ENCODE peak calls at places on chromosomes 16 and 17, in five cellular contexts. J is neuronal stem cell, K is PC-9, C is hepatocyte, Q is mesenchymal stem cell. R is an unnamed sample. For H3K4me1, the result is how much of the 10 kb centered on the place peaks cover.

GRCh38 chr17:72719582-72720493 is 372.6 kb downstream of the SLC39A11 start:
- DNase-seq in J (no peak), K (no peak), C (no peak), Q (peak), R (peak)

GRCh38 chr16:52366997-52367396 is 179.9 kb downstream of the TOX3 start:
- DNase-seq in J (no peak), K (no peak), C (no peak), Q (no peak), R (no peak)

GRCh38 chr17:15931394-15931793 is 13.5 kb upstream of the ADORA2B start:
- DNase-seq in J (no peak), K (peak), C (no peak), Q (no peak), R (no peak)

GRCh38 chr16:48632137-48632774 is 22.3 kb upstream of the N4BP1 start:
- DNase-seq in J (no peak), K (no peak), C (peak), Q (no peak), R (no peak)

GRCh38 chr17:36149296-36149820 is 27.1 kb downstream of the TBC1D3B start:
- DNase-seq in J (no peak), K (no peak), C (peak), Q (peak), R (peak)

GRCh38 chr17:75370288-75370687 is 35.2 kb downstream of the GRB2 start:
- DNase-seq in J (no peak), K (no peak), C (no peak), Q (no peak), R (no peak)

GRCh38 chr17:43543300-43543699 is 2.8 kb downstream of the ETV4 start:
- DNase-seq in J (no peak), K (no peak), C (no peak), Q (no peak), R (peak)

GRCh38 chr17:77798481-77798880 is 160.0 kb upstream of the TNRC6C start:
- DNase-seq in J (no peak), K (no peak), C (no peak), Q (no peak), R (no peak)

GRCh38 chr16:71247478-71247877 is 17.0 kb upstream of the HYDIN start:
- DNase-seq in J (no peak), K (no peak), C (no peak), Q (no peak), R (no peak)

GRCh38 chr16:23679274-23679985 is 741 bp downstream of the PLK1 start:
- DNase-seq in J (peak), K (peak), C (peak), Q (peak), R (peak)

GRCh38 chr16:10870137-10870776 is 6.7 kb upstream of the CIITA start:
- DNase-seq in J (no peak), K (no peak), C (no peak), Q (no peak), R (no peak)

GRCh38 chr17:13030459-13031305 is 12.9 kb upstream of the ELAC2 start:
- DNase-seq in J (peak), K (no peak), C (peak), Q (peak), R (peak)

GRCh38 chr16:21083729-21084268 is 66.8 kb downstream of the DNAH3 start:
- DNase-seq in J (peak), K (peak), C (peak), Q (peak), R (peak)

GRCh38 chr16:2514333-2515179 is 804 bp downstream of the ATP6V0C start:
- DNase-seq in J (no peak), K (no peak), C (peak), Q (no peak), R (peak)

GRCh38 chr16:18931756-18932155 is 5.5 kb upstream of the SMG1 start:
- DNase-seq in J (no peak), K (no peak), C (no peak), Q (no peak), R (peak)

GRCh38 chr16:69840975-69841374 is 78.8 kb downstream of the WWP2 start:
- DNase-seq in J (no peak), K (no peak), C (no peak), Q (no peak), R (peak)

GRCh38 chr16:27699540-27699939 is 149.6 kb downstream of the KATNIP start:
- DNase-seq in J (no peak), K (no peak), C (no peak), Q (no peak), R (no peak)

GRCh38 chr17:67376509-67376891 is 581 bp upstream of the PITPNC1 start:
- DNase-seq in J (no peak), K (no peak), C (peak), Q (peak), R (no peak)

GRCh38 chr17:77501101-77501566 is 360.4 kb downstream of the SEC14L1 start:
- DNase-seq in J (no peak), K (no peak), C (peak), Q (no peak), R (peak)

GRCh38 chr17:50221500-50222480 is 20.4 kb upstream of the COL1A1 start:
- DNase-seq in J (no peak), K (no peak), C (peak), Q (peak), R (peak)

GRCh38 chr16:81180578-81180977 is 57.9 kb upstream of the BCO1 start:
- DNase-seq in J (no peak), K (no peak), C (no peak), Q (no peak), R (peak)

GRCh38 chr17:258906-259305 is 77.5 kb upstream of the DOC2B start:
- DNase-seq in J (no peak), K (no peak), C (no peak), Q (no peak), R (peak)

GRCh38 chr16:26005336-26005735 is 313.6 kb downstream of the HS3ST4 start:
- DNase-seq in J (no peak), K (no peak), C (no peak), Q (no peak), R (no peak)

GRCh38 chr16:907819-908218 is 63.0 kb downstream of the LMF1 start:
- DNase-seq in J (no peak), K (no peak), C (no peak), Q (no peak), R (no peak)

GRCh38 chr17:18362509-18363020 is 785 bp downstream of the SHMT1 start:
- DNase-seq in J (peak), K (peak), C (peak), Q (peak), R (peak)

GRCh38 chr17:17900615-17901520 is 64.1 kb upstream of the SREBF1 start:
- DNase-seq in J (no peak), K (peak), C (peak), Q (peak), R (peak)

GRCh38 chr17:51640108-51640622 is 379.8 kb downstream of the UTP18 start:
- DNase-seq in J (no peak), K (peak), C (no peak), Q (no peak), R (no peak)

GRCh38 chr16:27430923-27431484 is 29.0 kb downstream of the IL21R start:
- DNase-seq in J (no peak), K (no peak), C (no peak), Q (peak), R (no peak)

GRCh38 chr16:179431-179830 is 828 bp upstream of the HBQ1 start:
- DNase-seq in J (no peak), K (no peak), C (no peak), Q (no peak), R (peak)

GRCh38 chr17:30476726-30477082 is 504 bp upstream of the GOSR1 start:
- DNase-seq in J (peak), K (no peak), C (peak), Q (no peak), R (peak)

GRCh38 chr16:53041196-53041977 is 11.3 kb downstream of the CHD9NB start:
- DNase-seq in J (no peak), K (peak), C (peak), Q (peak), R (peak)

DNA sequence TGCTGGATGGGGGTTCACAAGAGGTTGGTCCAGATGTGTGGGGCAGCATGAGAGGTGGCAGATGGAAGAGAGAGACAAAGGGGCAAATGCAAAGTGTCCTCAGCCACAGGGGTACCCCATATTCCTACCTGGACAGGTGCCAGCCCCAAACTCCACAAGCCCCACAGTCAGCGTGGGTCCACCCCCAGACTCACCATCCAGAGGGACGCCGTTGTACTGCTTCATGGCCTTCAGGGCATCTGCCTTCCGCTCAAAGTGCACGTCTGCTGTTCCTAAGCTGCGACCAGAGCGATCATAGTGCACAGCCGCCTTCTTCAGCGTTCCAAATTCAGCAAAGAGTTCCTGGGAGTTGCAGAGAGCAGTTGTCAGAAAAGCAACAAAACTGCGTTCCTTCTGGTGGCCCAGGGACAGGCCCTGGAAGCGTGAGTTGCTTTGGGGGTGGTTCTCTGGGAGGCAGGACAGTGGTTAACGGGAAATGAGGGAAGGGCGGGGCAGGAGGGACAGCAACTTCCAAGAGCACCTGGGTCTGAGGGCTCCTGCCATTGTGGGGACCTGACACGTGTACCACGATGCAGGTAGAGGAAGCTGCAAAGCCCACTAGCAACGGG is 2.3 kb downstream of the ALYREF start:
- DNase-seq in J (no peak), K (no peak), C (peak), Q (no peak), R (peak)
- H3K4me2 ChIP-seq in J (no peak), K (no peak), C (no peak), Q (no peak), R (no peak)

GRCh38 chr17:28466521-28467048 is 6.9 kb upstream of the SLC13A2 start:
- DNase-seq in J (no peak), K (no peak), C (peak), Q (peak), R (peak)
- H3K4me1 ChIP-seq in J (under half), K (under half), C (under half), Q (under half), R (under half)

GRCh38 chr16:80023865-80024264 is 423.3 kb upstream of the MAF start:
- DNase-seq in J (no peak), K (no peak), C (peak), Q (peak), R (peak)
- H2AFZ ChIP-seq in J (no peak), K (peak), C (no peak), Q (peak), R (peak)

GRCh38 chr17:48427598-48427997 is 2.4 kb downstream of the SKAP1 start:
- DNase-seq in J (no peak), K (no peak), C (no peak), Q (peak), R (no peak)

GRCh38 chr17:48426019-48426418 is 4.0 kb downstream of the SKAP1 start:
- DNase-seq in J (no peak), K (no peak), C (no peak), Q (no peak), R (no peak)

GRCh38 chr17:48432820-48433775 is 3.1 kb upstream of the SKAP1 start:
- DNase-seq in J (no peak), K (no peak), C (no peak), Q (no peak), R (no peak)

GRCh38 chr17:48429638-48430586 is at the start of gene SKAP1:
- DNase-seq in J (no peak), K (peak), C (peak), Q (no peak), R (no peak)

DNA sequence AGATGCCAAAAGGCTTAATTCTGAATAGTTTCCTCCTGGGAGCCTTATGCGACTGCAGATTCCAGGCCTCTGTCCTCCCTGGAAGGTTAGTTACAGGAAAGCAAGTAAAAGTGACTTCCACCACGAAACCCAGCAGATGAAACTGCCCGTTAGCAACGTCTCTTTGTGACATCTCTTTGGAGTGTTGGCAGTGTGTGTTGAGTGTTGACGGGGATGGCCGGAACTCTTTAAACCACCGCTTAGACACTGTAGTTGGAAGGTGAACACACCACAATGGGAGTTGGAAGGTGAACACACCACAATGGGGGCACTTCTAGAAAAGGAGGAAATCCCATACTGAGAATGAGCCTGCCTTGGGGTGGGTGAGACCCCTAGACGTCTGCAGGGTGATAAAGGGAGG is 858 bp downstream of the SKAP1 start:
- DNase-seq in J (no peak), K (no peak), C (no peak), Q (no peak), R (no peak)
- H3K4me2 ChIP-seq in J (no peak), K (no peak), C (no peak), Q (no peak), R (no peak)

GRCh38 chr17:41654908-41655607 is 30.7 kb upstream of the KRT17 start:
- DNase-seq in J (no peak), K (no peak), C (no peak), Q (no peak), R (peak)
- H3K4me1 ChIP-seq in J (under half), K (half or more), C (half or more), Q (under half), R (under half)

GRCh38 chr16:68681038-68681437 is 35.9 kb downstream of the CDH3 start:
- DNase-seq in J (no peak), K (no peak), C (no peak), Q (no peak), R (no peak)

GRCh38 chr16:68689921-68690320 is 44.8 kb downstream of the CDH3 start:
- DNase-seq in J (no peak), K (no peak), C (no peak), Q (no peak), R (no peak)

GRCh38 chr16:68685685-68686478 is 40.8 kb downstream of the CDH3 start:
- DNase-seq in J (no peak), K (no peak), C (no peak), Q (no peak), R (peak)

GRCh38 chr16:68686905-68687304 is 41.8 kb downstream of the CDH3 start:
- DNase-seq in J (no peak), K (no peak), C (no peak), Q (no peak), R (no peak)
- H2AFZ ChIP-seq in J (no peak), K (no peak), C (no peak), Q (no peak), R (no peak)

DNA sequence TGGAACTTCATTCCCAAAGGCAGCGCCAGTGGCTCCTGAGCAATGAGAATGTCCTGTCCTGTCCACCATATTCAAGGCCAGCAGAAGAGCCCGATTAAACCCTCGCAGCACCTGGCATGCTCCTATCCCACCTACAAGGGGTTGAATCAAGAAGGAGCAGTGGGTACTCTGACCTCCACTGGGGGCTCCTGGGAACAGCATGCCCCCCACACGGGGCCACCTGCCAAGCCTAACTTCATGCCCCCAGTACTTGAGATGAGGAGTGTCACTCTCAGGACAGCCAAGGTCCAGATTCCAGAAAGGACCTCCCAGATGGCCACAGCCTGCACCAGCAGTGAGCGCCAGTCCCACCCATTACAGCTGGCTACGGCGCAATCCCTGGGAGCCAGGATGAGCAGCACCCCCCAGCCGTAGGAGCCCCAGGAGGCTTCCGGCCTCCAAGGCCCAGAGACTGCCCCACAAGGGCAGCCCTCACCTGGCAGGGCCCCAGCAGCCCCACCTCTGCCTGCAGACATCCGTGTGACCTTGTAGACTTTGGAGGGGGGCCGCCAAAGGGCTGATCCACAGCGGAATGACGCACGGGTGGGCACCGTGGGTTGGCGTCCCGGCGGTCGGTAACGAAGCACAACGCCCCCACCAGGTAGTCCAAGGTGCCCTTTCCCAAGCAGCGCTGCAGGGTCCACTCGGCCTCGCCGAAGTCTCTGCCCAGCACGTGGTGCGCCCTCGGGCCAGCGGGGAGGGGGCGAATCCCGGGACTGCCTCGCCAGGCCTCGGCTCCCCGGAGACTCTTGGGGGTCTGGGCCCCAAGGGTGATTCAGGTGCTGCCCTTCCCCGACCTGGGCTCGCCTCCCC is 1.0 kb upstream of the MPDU1 start:
- DNase-seq in J (no peak), K (no peak), C (no peak), Q (no peak), R (peak)
- H3K4me2 ChIP-seq in J (peak), K (peak), C (peak), Q (peak), R (peak)

DNA sequence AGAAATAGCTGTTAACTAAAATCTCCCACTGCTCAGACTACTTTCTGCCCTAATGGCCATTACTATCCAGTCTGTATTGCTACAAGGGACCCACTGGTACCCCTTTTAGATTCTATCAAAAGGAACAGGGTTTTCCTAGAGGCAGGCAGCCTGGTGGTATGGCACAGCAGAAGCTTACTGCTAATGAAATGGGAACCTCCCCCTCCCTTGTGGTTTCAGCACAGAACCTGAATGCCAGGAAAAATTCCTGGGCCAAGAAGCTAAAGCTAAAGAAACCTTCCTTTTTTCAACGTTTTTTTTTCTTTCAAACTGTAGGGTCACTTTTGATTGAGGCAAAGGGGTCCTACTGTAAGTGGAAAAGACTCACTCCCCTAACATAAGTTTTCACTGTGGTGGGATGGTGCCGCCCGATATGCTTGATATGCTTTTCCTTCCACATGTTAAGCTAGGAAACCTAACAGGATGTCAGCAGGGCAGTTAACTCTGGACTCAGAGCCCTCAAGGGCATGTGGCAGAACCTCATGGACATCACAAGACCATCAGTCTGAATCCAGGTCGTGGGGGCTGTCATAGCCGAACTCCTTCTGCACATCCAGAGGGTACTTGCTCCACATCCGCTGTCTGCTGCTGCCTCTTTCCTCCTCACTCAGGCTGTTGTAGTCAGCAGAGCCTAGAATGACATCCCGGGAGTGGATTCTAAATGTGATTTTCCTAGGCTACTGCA is 9.8 kb downstream of the SLC7A6OS start:
- DNase-seq in J (no peak), K (no peak), C (no peak), Q (no peak), R (no peak)
- H3K4me1 ChIP-seq in J (under half), K (under half), C (under half), Q (under half), R (under half)